ENCODE peak calls at places on chromosomes 13 and 19, in eight cellular contexts. A, Q, R, O, K, P, L and S are unnamed samples.

GRCh38 chr13:111898956-111899713 is 167.8 kb upstream of the SOX1 start:
- DNase-seq in A (no peak), Q (no peak), L (no peak), R (peak), P (no peak), O (no peak), K (peak), S (no peak)

GRCh38 chr13:20616059-20616797 is 49.3 kb downstream of the IFT88 start:
- DNase-seq in O (no peak), P (peak), R (no peak), Q (no peak), A (no peak), K (no peak), L (no peak), S (peak)

GRCh38 chr13:48334534-48335127 is 31.1 kb downstream of the RB1 start:
- DNase-seq in Q (no peak), P (peak), L (no peak), O (no peak), A (no peak), R (no peak), K (no peak), S (no peak)

GRCh38 chr13:61695147-61695546 is 279.5 kb upstream of the PCDH20 start:
- DNase-seq in L (no peak), O (no peak), A (no peak), R (no peak), K (no peak), Q (no peak), P (no peak), S (no peak)

GRCh38 chr13:42312817-42313431 is 41.0 kb downstream of the AKAP11 start:
- DNase-seq in P (no peak), Q (no peak), K (no peak), A (no peak), O (no peak), R (no peak), L (no peak), S (no peak)

GRCh38 chr19:39409886-39410619 is 2.4 kb upstream of the PLEKHG2 start:
- DNase-seq in L (peak), A (peak), O (peak), Q (peak), K (peak), R (peak), P (no peak), S (peak)

GRCh38 chr19:44602071-44602470 is 11.3 kb upstream of the IGSF23 start:
- DNase-seq in L (no peak), Q (no peak), R (no peak), O (no peak), P (no peak), A (peak), K (no peak), S (no peak)

GRCh38 chr13:111431241-111431640 is 110.8 kb downstream of the TEX29 start:
- DNase-seq in O (no peak), L (no peak), P (no peak), R (no peak), A (no peak), Q (no peak), K (no peak), S (no peak)

GRCh38 chr13:73261739-73262216 is 203.0 kb downstream of the KLF5 start:
- DNase-seq in L (no peak), O (no peak), K (no peak), P (no peak), A (no peak), Q (no peak), R (no peak), S (no peak)

GRCh38 chr19:2546128-2547032 is 70.5 kb downstream of the GADD45B start:
- DNase-seq in K (no peak), L (peak), A (peak), P (no peak), R (peak), O (peak), Q (peak), S (peak)

GRCh38 chr19:50377051-50377441 is 789 bp downstream of the NR1H2 start:
- DNase-seq in L (peak), R (no peak), O (no peak), P (no peak), K (peak), Q (peak), A (peak), S (no peak)

GRCh38 chr13:70523622-70524021 is 415.4 kb upstream of the KLHL1 start:
- DNase-seq in Q (no peak), A (no peak), P (no peak), O (no peak), L (no peak), R (no peak), K (no peak), S (no peak)

GRCh38 chr19:10286803-10287737 is at the start of gene ICAM4:
- DNase-seq in K (no peak), P (peak), Q (no peak), O (peak), R (no peak), A (peak), L (peak), S (no peak)

GRCh38 chr19:47511128-47511517 is 3.7 kb downstream of the NAPA start:
- DNase-seq in R (no peak), K (no peak), Q (no peak), O (peak), L (no peak), A (no peak), P (no peak), S (no peak)

GRCh38 chr19:33767898-33768413 is 28.7 kb upstream of the KCTD15 start:
- DNase-seq in K (no peak), R (no peak), A (no peak), L (no peak), O (no peak), Q (no peak), P (peak), S (no peak)

GRCh38 chr19:10305139-10305806 is 4.3 kb downstream of the ZGLP1 start:
- DNase-seq in K (no peak), R (no peak), A (peak), O (no peak), Q (no peak), P (peak), L (no peak), S (no peak)

GRCh38 chr19:46963093-46963734 is 56.4 kb upstream of the NPAS1 start:
- DNase-seq in P (peak), O (no peak), L (no peak), R (no peak), K (no peak), Q (no peak), A (no peak), S (peak)

GRCh38 chr19:13082192-13083007 is 20.3 kb downstream of the LYL1 start:
- DNase-seq in O (no peak), Q (no peak), R (no peak), A (no peak), K (no peak), L (no peak), P (peak), S (no peak)

DNA sequence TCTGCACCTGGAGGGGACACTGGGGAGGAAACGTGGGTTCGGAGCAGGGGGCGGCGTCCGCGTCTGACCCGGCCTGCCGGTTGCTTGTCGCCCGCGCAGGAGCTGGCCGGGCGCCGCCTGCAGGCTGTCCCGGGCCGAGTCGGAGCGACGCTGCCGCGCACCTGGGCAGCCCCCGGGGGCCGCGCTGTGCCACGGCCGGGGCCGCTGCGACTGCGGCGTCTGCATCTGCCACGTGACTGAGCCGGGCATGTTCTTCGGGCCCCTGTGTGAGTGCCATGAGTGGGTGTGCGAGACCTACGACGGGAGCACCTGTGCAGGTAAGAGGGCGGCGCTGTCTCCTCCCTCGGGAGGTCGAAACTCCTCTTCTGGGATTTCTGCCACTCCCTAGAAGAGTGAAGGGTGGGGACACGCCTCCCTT is 1.3 kb downstream of the ITGBL1 start:
- DNase-seq in R (no peak), A (peak), O (peak), P (no peak), Q (peak), K (no peak), L (no peak), S (peak)
- H3K4me3 ChIP-seq in R (peak), A (peak), O (peak), P (peak), Q (peak), K (no peak), L (peak), S (peak)

GRCh38 chr19:16378291-16378889 is 53.8 kb downstream of the KLF2 start:
- DNase-seq in L (peak), O (no peak), R (no peak), Q (no peak), A (no peak), P (no peak), K (no peak), S (no peak)
- H3K27ac ChIP-seq in L (no peak), O (no peak), R (no peak), Q (no peak), A (no peak), P (no peak), K (no peak), S (no peak)

GRCh38 chr19:40528533-40529092 is 48.1 kb upstream of the SHKBP1 start:
- DNase-seq in L (no peak), Q (no peak), A (no peak), P (no peak), R (no peak), O (no peak), K (no peak), S (no peak)
- H3K4me3 ChIP-seq in L (peak), Q (no peak), A (no peak), P (no peak), R (no peak), O (no peak), K (no peak), S (no peak)

GRCh38 chr19:35119091-35119490 is 3.5 kb downstream of the FXYD3 start:
- DNase-seq in O (no peak), L (no peak), P (no peak), A (no peak), R (no peak), Q (no peak), K (no peak), S (no peak)

GRCh38 chr19:35119578-35119977 is 4.0 kb downstream of the FXYD3 start:
- DNase-seq in A (no peak), L (no peak), O (no peak), R (no peak), Q (no peak), K (no peak), P (no peak), S (no peak)

GRCh38 chr19:35120492-35120891 is 4.9 kb downstream of the FXYD3 start:
- DNase-seq in K (no peak), L (no peak), R (no peak), A (no peak), O (no peak), Q (no peak), P (peak), S (no peak)

GRCh38 chr19:35122687-35123551 is 7.3 kb downstream of the FXYD3 start:
- DNase-seq in Q (no peak), A (no peak), L (no peak), P (no peak), R (no peak), O (no peak), K (no peak), S (no peak)

GRCh38 chr19:35120898-35121297 is 5.3 kb downstream of the FXYD3 start:
- DNase-seq in K (no peak), Q (no peak), P (no peak), O (no peak), A (peak), R (no peak), L (no peak), S (no peak)
- H3K27ac ChIP-seq in K (no peak), Q (peak), P (no peak), O (peak), A (peak), R (no peak), L (no peak), S (no peak)

GRCh38 chr19:904545-904944 is 8.5 kb downstream of the R3HDM4 start:
- DNase-seq in A (no peak), P (no peak), Q (no peak), O (no peak), L (no peak), K (no peak), R (no peak), S (no peak)

GRCh38 chr19:907183-907853 is 5.7 kb downstream of the R3HDM4 start:
- DNase-seq in L (peak), R (no peak), Q (no peak), K (no peak), A (no peak), O (no peak), P (no peak), S (no peak)

GRCh38 chr19:903266-903797 is 9.7 kb downstream of the R3HDM4 start:
- DNase-seq in L (no peak), R (no peak), Q (no peak), A (no peak), O (no peak), K (no peak), P (peak), S (no peak)

GRCh38 chr19:902446-903226 is 9.4 kb downstream of the RNU6-9 start:
- DNase-seq in A (no peak), Q (no peak), R (no peak), L (no peak), K (no peak), O (no peak), P (no peak), S (no peak)

DNA sequence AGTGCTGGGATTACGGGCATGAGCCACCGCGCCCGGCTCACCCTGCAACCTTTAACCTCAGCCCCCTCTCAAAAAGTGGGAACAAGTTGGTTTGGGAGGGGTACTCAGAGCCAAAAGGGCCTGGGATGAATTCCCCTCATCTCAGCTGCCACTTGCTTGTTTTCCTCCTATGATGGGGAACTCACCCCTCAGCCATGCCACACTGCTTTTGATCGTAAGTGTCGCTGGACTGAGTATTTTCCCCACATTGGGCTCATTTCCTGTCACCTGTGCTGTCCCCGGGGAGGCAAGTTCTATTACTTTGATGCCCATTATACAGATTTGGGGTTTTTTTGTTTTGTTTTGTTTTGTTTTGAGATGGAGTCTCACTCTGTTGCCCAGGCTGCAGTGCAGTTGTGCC is 6.5 kb downstream of the R3HDM4 start:
- DNase-seq in R (no peak), L (no peak), Q (no peak), P (no peak), O (no peak), K (no peak), A (no peak), S (no peak)
- H3K4me3 ChIP-seq in R (no peak), L (peak), Q (no peak), P (no peak), O (no peak), K (no peak), A (no peak), S (no peak)

DNA sequence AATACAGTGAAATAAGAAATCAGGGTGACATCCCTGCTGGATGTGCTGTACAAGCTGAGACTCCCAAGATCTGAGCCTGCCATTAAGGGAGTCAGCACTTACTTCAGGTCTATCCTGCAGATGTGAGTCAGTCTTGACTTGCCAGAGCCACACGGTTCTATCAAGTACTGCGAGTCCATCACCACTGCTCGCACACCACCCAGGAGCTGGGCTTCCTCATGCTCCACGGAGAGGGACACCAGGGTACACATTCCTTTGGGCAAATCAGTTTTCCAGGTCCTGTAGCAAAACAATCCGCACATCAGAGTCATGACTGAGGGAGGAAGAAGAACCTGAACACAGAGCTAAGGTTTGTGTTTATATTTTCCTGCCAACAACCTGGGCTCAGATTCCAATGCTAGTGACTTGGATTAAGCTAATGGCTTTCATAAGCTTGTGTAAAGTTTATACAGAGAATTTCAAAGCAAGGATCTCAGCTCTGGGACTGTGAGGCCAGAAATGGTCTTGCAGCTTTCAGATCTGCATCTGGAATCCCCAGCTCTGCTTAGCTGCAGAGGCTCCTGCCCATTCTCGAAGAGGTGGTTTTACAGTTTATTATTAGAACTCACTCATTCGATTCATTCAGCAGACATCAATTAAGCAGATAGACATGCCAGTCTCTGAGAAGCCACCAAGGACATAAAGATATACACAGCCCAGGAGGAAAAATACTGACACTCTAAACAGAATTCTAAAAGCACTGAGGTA is 90.6 kb downstream of the KL start:
- DNase-seq in A (no peak), P (peak), L (no peak), K (no peak), O (no peak), R (no peak), Q (no peak), S (peak)
- H3K27ac ChIP-seq in A (peak), P (peak), L (no peak), K (no peak), O (peak), R (no peak), Q (no peak), S (no peak)